ENCODE peak calls at places on chromosomes 5 and 9, in four cellular contexts. One of them, this sample, is unnamed.

GRCh38 chr5:128038641-128039040 is 44.9 kb upstream of the SLC12A2 start:
- DNase-seq in mesendoderm: no peak
- DNase-seq in H9: no peak
- DNase-seq in H1: no peak
- DNase-seq in this sample: peak

GRCh38 chr5:135053989-135054388 is 20.0 kb upstream of the PITX1 start:
- DNase-seq in H9: no peak
- DNase-seq in H1: no peak
- DNase-seq in mesendoderm: no peak
- DNase-seq in this sample: no peak

GRCh38 chr5:180669661-180670060 is 20.3 kb upstream of the FLT4 start:
- DNase-seq in H1: no peak
- DNase-seq in H9: no peak
- DNase-seq in mesendoderm: no peak
- DNase-seq in this sample: no peak

GRCh38 chr9:114487607-114488300 is 17.5 kb downstream of the WHRN start:
- DNase-seq in H9: peak
- DNase-seq in mesendoderm: peak
- DNase-seq in H1: no peak
- DNase-seq in this sample: peak

GRCh38 chr5:172005708-172006377 is 595 bp downstream of the FBXW11 start:
- DNase-seq in H9: peak
- DNase-seq in mesendoderm: peak
- DNase-seq in H1: no peak
- DNase-seq in this sample: no peak

GRCh38 chr5:96978812-96979449 is 43.1 kb downstream of the LNPEP start:
- DNase-seq in mesendoderm: no peak
- DNase-seq in H9: no peak
- DNase-seq in H1: no peak
- DNase-seq in this sample: peak

GRCh38 chr5:40781843-40782409 is 16.2 kb downstream of the PRKAA1 start:
- DNase-seq in H1: no peak
- DNase-seq in mesendoderm: no peak
- DNase-seq in H9: no peak
- DNase-seq in this sample: peak

GRCh38 chr9:20592673-20593072 is 29.6 kb downstream of the MLLT3 start:
- DNase-seq in H9: no peak
- DNase-seq in H1: no peak
- DNase-seq in mesendoderm: no peak
- DNase-seq in this sample: peak

GRCh38 chr5:179160584-179160983 is 100.4 kb downstream of the ZNF354C start:
- DNase-seq in H9: peak
- DNase-seq in H1: no peak
- DNase-seq in mesendoderm: no peak
- DNase-seq in this sample: peak

GRCh38 chr9:99451121-99451606 is 229.1 kb downstream of the SEC61B start:
- DNase-seq in H1: no peak
- DNase-seq in mesendoderm: peak
- DNase-seq in H9: no peak
- DNase-seq in this sample: no peak

GRCh38 chr9:14089051-14089798 is 224.7 kb downstream of the NFIB start:
- DNase-seq in mesendoderm: peak
- DNase-seq in H9: no peak
- DNase-seq in H1: no peak
- DNase-seq in this sample: no peak

GRCh38 chr5:57692582-57693487 is 210.2 kb upstream of the ACTBL2 start:
- DNase-seq in mesendoderm: peak
- DNase-seq in H1: peak
- DNase-seq in H9: peak
- DNase-seq in this sample: peak

GRCh38 chr5:19986036-19986619 is 1.9 kb downstream of the CDH18 start:
- DNase-seq in H9: no peak
- DNase-seq in H1: no peak
- DNase-seq in mesendoderm: no peak
- DNase-seq in this sample: no peak

GRCh38 chr5:44935871-44936270 is 127.1 kb downstream of the MRPS30 start:
- DNase-seq in H1: no peak
- DNase-seq in H9: no peak
- DNase-seq in mesendoderm: no peak
- DNase-seq in this sample: no peak

GRCh38 chr5:31809037-31809910 is 170.3 kb downstream of the PDZD2 start:
- DNase-seq in H9: peak
- DNase-seq in H1: peak
- DNase-seq in mesendoderm: peak
- DNase-seq in this sample: peak

GRCh38 chr5:151040211-151040747 is 19.9 kb downstream of the GPX3 start:
- DNase-seq in mesendoderm: peak
- DNase-seq in H1: no peak
- DNase-seq in H9: no peak
- DNase-seq in this sample: peak

GRCh38 chr9:96350866-96351265 is 32.6 kb downstream of the SLC35D2 start:
- DNase-seq in H1: no peak
- DNase-seq in H9: no peak
- DNase-seq in mesendoderm: no peak
- DNase-seq in this sample: no peak

GRCh38 chr5:77644443-77645157 is 6.1 kb upstream of the OTP start:
- DNase-seq in H9: peak
- DNase-seq in H1: no peak
- DNase-seq in mesendoderm: peak
- DNase-seq in this sample: no peak

GRCh38 chr5:143135832-143136551 is 267.5 kb downstream of the NR3C1 start:
- DNase-seq in mesendoderm: no peak
- DNase-seq in H9: no peak
- DNase-seq in H1: no peak
- DNase-seq in this sample: peak

GRCh38 chr5:111337133-111337532 is 112.9 kb downstream of the CAMK4 start:
- DNase-seq in H1: no peak
- DNase-seq in H9: no peak
- DNase-seq in mesendoderm: no peak
- DNase-seq in this sample: no peak

GRCh38 chr9:79551586-79551985 is 20.2 kb upstream of the TLE4 start:
- DNase-seq in mesendoderm: no peak
- DNase-seq in H9: no peak
- DNase-seq in H1: no peak
- DNase-seq in this sample: no peak

GRCh38 chr9:98603821-98604383 is 104.8 kb downstream of the GABBR2 start:
- DNase-seq in H9: no peak
- DNase-seq in mesendoderm: no peak
- DNase-seq in H1: no peak
- DNase-seq in this sample: peak

GRCh38 chr9:121133104-121133816 is 58.5 kb downstream of the CNTRL start:
- DNase-seq in H1: no peak
- DNase-seq in H9: peak
- DNase-seq in mesendoderm: peak
- DNase-seq in this sample: no peak

GRCh38 chr9:63816742-63817621 is 1468.0 kb downstream of the FOXD4L5 start:
- DNase-seq in H9: peak
- DNase-seq in H1: peak
- DNase-seq in mesendoderm: peak
- DNase-seq in this sample: peak

GRCh38 chr5:142685418-142686209 is at the start of gene FGF1:
- DNase-seq in H9: no peak
- DNase-seq in H1: no peak
- DNase-seq in mesendoderm: peak
- DNase-seq in this sample: no peak

GRCh38 chr9:69180670-69181069 is 6.6 kb downstream of the TJP2 start:
- DNase-seq in mesendoderm: peak
- DNase-seq in H9: no peak
- DNase-seq in H1: no peak
- DNase-seq in this sample: peak

GRCh38 chr5:1130218-1130946 is 18.5 kb upstream of the SLC12A7 start:
- DNase-seq in mesendoderm: no peak
- DNase-seq in H1: no peak
- DNase-seq in H9: peak
- DNase-seq in this sample: no peak

GRCh38 chr5:36734422-36734821 is 128.0 kb downstream of the SLC1A3 start:
- DNase-seq in mesendoderm: peak
- DNase-seq in H1: no peak
- DNase-seq in H9: no peak
- DNase-seq in this sample: peak

GRCh38 chr9:5375091-5375490 is 35.4 kb upstream of the RLN1 start:
- DNase-seq in H9: no peak
- DNase-seq in mesendoderm: no peak
- DNase-seq in H1: no peak
- DNase-seq in this sample: no peak

GRCh38 chr5:31270396-31270795 is 76.9 kb downstream of the CDH6 start:
- DNase-seq in H9: no peak
- DNase-seq in H1: no peak
- DNase-seq in mesendoderm: peak
- DNase-seq in this sample: peak

DNA sequence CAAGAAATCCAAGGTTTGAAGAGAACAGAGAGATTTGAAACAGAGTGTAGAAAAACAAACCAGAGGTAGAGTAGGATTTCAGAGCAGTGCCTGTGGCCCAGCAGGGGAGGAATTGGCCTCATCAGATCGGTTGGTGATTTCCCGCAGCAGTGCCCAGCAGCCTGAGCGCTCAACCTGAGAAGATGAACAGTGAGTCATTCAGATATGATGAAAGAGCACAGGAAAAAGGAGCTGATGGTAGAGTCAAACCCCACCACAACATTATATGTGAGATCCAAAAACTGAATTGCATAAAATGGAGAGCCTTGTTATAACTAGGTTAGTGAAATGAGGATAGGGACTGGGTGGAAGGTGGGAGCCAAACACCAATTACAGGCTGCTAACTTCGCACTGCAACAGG is 248.9 kb downstream of the PIK3R1 start:
- DNase-seq in H9: no peak
- DNase-seq in H1: no peak
- DNase-seq in mesendoderm: no peak
- DNase-seq in this sample: peak
- H3K56ac ChIP-seq in H9: no peak
- H3K56ac ChIP-seq in H1: no peak
- H3K56ac ChIP-seq in mesendoderm: no peak
- H3K56ac ChIP-seq in this sample: no peak

DNA sequence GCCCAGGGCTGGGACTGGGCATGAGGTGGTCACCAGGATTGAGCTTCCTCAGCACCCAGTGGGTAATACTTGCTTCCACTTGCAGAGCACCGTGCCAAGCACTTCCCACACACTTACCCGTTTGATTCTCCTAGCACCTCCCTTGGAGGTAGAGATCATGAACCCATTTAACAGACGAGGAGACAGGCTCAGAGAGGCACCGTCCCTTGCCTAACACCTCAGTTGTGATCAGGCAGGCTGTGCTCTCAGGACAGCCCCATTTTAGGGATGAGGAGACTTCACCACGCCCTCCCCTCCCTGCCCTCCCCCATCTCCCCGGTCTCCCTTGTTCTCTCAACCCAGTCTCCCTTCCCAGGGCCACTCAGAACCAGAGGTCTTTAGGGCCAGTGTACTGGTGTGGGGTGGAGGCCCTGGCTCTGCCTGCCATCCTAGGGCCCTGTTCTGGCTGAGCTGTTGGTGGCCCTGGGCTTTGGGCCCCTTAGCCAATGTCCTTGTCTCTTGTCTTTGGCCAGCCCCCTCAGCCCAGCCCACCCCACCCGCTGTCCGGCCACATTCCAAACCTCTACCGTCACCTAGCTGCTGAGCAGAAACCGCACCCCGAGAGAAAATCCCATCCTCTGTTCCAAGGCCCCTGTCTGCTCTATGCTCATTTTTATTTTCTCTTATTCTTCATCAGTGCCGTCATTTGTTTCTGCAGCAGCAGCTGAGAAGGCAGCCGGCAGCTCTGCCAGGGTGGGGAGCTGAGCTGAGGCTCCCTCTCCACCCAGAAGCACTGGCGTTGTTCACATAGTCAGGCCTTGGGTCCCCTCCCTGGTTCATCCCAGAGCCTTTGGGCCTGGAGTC is 33.8 kb downstream of the OLFML2A start:
- DNase-seq in mesendoderm: peak
- DNase-seq in H9: peak
- DNase-seq in H1: peak
- DNase-seq in this sample: peak
- H3K56ac ChIP-seq in mesendoderm: peak
- H3K56ac ChIP-seq in H9: no peak
- H3K56ac ChIP-seq in H1: peak
- H3K56ac ChIP-seq in this sample: peak

DNA sequence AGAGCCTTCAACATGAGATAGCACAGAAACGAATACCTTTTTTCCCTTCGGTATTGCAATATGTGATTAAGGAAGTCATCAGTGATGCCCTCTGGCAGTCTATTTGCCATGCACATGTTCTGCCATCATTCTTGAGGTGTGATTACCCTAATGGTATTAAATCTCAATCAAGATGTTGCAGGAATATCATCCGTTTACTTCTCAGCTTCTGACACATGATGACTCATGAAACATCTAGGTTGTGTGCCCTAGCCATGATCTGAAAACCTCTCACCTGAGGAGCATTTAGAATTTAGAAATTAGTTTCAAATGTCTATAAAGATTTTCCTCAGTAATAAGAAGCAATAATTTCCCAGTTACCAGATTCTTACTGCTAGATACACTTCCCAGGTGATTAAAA is 209.1 kb downstream of the ADGRV1 start:
- DNase-seq in H1: no peak
- DNase-seq in mesendoderm: no peak
- DNase-seq in H9: no peak
- DNase-seq in this sample: no peak
- H3K56ac ChIP-seq in H1: no peak
- H3K56ac ChIP-seq in mesendoderm: no peak
- H3K56ac ChIP-seq in H9: no peak
- H3K56ac ChIP-seq in this sample: no peak

GRCh38 chr9:86531273-86531672 is 177.1 kb upstream of the TUT7 start:
- DNase-seq in H9: no peak
- DNase-seq in mesendoderm: no peak
- DNase-seq in H1: no peak
- DNase-seq in this sample: no peak
- H3K56ac ChIP-seq in H9: no peak
- H3K56ac ChIP-seq in mesendoderm: no peak
- H3K56ac ChIP-seq in H1: no peak
- H3K56ac ChIP-seq in this sample: no peak

DNA sequence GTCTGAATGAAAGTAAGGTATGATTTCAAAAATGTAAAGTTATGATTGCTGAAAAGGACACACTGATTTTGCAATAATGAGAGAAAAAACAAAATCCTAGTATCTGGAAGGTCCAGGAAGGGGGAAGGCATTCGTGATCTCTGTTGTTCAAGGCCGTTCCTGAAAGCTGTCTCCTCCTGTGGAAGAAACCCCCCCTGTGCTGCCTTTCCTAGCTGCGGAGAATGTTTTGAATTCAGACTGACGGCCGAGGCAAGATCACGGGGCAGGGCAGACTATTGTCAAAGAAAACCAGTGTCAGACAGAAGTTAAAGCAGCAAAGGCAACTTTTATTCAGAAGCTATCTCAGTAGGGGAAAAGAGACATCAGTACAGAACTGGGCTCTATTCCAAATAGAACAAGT is 61.8 kb upstream of the IGFBPL1 start:
- DNase-seq in H9: no peak
- DNase-seq in mesendoderm: peak
- DNase-seq in H1: no peak
- DNase-seq in this sample: no peak
- H3K56ac ChIP-seq in H9: no peak
- H3K56ac ChIP-seq in mesendoderm: peak
- H3K56ac ChIP-seq in H1: no peak
- H3K56ac ChIP-seq in this sample: no peak